ENCODE peak calls at places on chromosome 20, in eight cellular contexts. D is astrocyte of the spinal cord, A is IMR-90, L is lower lobe of right lung, V is cardiac fibroblast, I is tibial artery, C is bronchial epithelial cell, N is psoas muscle. Q is an unnamed sample.

GRCh38 chr20:7275628-7276237 is 508.2 kb downstream of the BMP2 start:
- DNase-seq in D (no peak), A (no peak), L (no peak), V (no peak), I (no peak), C (no peak), N (no peak), Q (no peak)

GRCh38 chr20:373171-373890 is 7.2 kb upstream of the TRIB3 start:
- DNase-seq in D (peak), A (peak), L (peak), V (peak), I (no peak), C (peak), N (peak), Q (peak)

GRCh38 chr20:36717657-36718056 is 28.2 kb downstream of the NDRG3 start:
- DNase-seq in D (no peak), A (no peak), L (no peak), V (peak), I (no peak), C (peak), N (no peak), Q (peak)

GRCh38 chr20:48681201-48681881 is 146.5 kb downstream of the PREX1 start:
- DNase-seq in D (peak), A (no peak), L (peak), V (no peak), I (no peak), C (no peak), N (no peak), Q (no peak)

GRCh38 chr20:325889-326644 is 715 bp downstream of the SOX12 start:
- DNase-seq in D (peak), A (peak), L (peak), V (peak), I (peak), C (no peak), N (peak), Q (peak)

GRCh38 chr20:58703765-58704331 is 11.2 kb downstream of the NPEPL1 start:
- DNase-seq in D (no peak), A (no peak), L (no peak), V (no peak), I (no peak), C (no peak), N (no peak), Q (no peak)

GRCh38 chr20:42587427-42587826 is 602.3 kb downstream of the PTPRT start:
- DNase-seq in D (no peak), A (no peak), L (no peak), V (no peak), I (no peak), C (no peak), N (no peak), Q (no peak)

GRCh38 chr20:62580052-62580451 is 62.3 kb upstream of the SLCO4A1 start:
- DNase-seq in D (no peak), A (no peak), L (no peak), V (no peak), I (no peak), C (no peak), N (no peak), Q (no peak)

GRCh38 chr20:43915209-43916072 is 789 bp downstream of the TOX2 start:
- DNase-seq in D (peak), A (peak), L (no peak), V (peak), I (peak), C (no peak), N (no peak), Q (peak)

GRCh38 chr20:49557449-49557848 is 10.5 kb downstream of the PTGIS start:
- DNase-seq in D (no peak), A (peak), L (no peak), V (no peak), I (no peak), C (no peak), N (no peak), Q (no peak)

GRCh38 chr20:6162239-6162638 is 39.4 kb upstream of the FERMT1 start:
- DNase-seq in D (peak), A (no peak), L (no peak), V (no peak), I (peak), C (no peak), N (peak), Q (no peak)

GRCh38 chr20:24439737-24440136 is 29.7 kb upstream of the SYNDIG1 start:
- DNase-seq in D (no peak), A (no peak), L (no peak), V (no peak), I (no peak), C (no peak), N (no peak), Q (no peak)

GRCh38 chr20:63778857-63779256 is 39.3 kb downstream of the SLC2A4RG start:
- DNase-seq in D (no peak), A (no peak), L (no peak), V (no peak), I (no peak), C (no peak), N (no peak), Q (no peak)

GRCh38 chr20:63781181-63781580 is 41.6 kb downstream of the SLC2A4RG start:
- DNase-seq in D (no peak), A (no peak), L (no peak), V (no peak), I (no peak), C (no peak), N (no peak), Q (no peak)

GRCh38 chr20:63782521-63782971 is 43.0 kb downstream of the SLC2A4RG start:
- DNase-seq in D (no peak), A (no peak), L (no peak), V (no peak), I (no peak), C (no peak), N (no peak), Q (no peak)

GRCh38 chr20:63783970-63784369 is 44.4 kb downstream of the SLC2A4RG start:
- DNase-seq in D (no peak), A (no peak), L (no peak), V (no peak), I (no peak), C (no peak), N (no peak), Q (no peak)

GRCh38 chr20:63782051-63782471 is 42.5 kb downstream of the SLC2A4RG start:
- DNase-seq in D (no peak), A (no peak), L (no peak), V (no peak), I (no peak), C (no peak), N (no peak), Q (no peak)
- TF ChIP-seq CTCF in D (no peak), A (no peak), L (no peak), V (no peak), I (no peak), C (no peak), N (no peak), Q (no peak)

DNA sequence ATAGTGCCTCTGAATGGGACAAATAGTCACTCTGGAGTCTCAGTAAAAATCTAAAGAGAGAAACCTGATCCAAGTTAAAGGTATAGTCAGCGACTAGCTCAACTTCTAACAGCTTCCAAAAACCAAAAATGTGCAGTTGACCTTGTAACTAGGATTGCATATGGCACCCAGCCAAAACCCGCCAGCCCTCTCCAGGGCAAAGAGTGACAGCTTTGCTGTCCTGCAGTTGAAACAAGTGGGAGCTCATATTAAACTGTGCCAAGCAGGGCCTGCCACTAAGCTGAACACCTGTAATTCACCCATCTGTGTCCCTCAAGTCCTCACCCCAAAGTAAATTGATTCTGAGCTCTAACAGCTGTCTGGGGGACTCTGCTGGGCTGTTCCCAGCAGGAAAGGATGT is 695.3 kb downstream of the MAFB start:
- DNase-seq in D (no peak), A (no peak), L (no peak), V (no peak), I (no peak), C (no peak), N (no peak), Q (no peak)
- H3K4me3 ChIP-seq in D (no peak), A (no peak), L (no peak), V (no peak), I (no peak), C (no peak), N (no peak), Q (no peak)

DNA sequence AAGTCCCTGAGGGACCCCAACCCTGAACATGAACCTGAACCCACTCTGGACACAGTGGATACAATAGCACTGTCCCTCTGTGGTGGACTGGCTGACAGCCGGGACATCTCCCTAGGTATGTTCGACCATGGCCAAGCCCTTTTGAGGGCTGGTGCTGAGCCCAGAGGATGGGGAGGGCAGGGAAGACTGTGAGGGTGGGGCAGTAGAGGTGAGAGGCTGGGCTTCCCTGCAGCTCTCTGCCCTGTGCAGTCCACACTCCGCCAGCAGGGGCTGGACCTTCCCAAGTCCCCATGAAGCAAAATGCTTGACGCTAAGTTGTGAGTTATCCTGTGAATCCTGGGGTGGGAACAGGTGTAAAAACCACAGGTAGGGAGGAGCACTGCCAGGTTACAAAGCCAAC is 11.5 kb downstream of the LPIN3 start:
- DNase-seq in D (no peak), A (no peak), L (no peak), V (no peak), I (no peak), C (no peak), N (no peak), Q (no peak)
- TF ChIP-seq CTCF in D (no peak), A (no peak), L (no peak), V (peak), I (no peak), C (peak), N (no peak), Q (no peak)

GRCh38 chr20:34333786-34334185 is 29.3 kb upstream of the ITCH start:
- DNase-seq in D (no peak), A (no peak), L (no peak), V (no peak), I (no peak), C (no peak), N (no peak), Q (no peak)

GRCh38 chr20:34334654-34335407 is 28.2 kb upstream of the ITCH start:
- DNase-seq in D (no peak), A (no peak), L (no peak), V (no peak), I (no peak), C (peak), N (no peak), Q (peak)

GRCh38 chr20:34343458-34344255 is 19.4 kb upstream of the ITCH start:
- DNase-seq in D (no peak), A (no peak), L (no peak), V (no peak), I (no peak), C (no peak), N (no peak), Q (no peak)

GRCh38 chr20:34337544-34337943 is 25.5 kb upstream of the ITCH start:
- DNase-seq in D (no peak), A (no peak), L (no peak), V (no peak), I (no peak), C (no peak), N (no peak), Q (no peak)

GRCh38 chr20:34337982-34338756 is 24.9 kb upstream of the ITCH start:
- DNase-seq in D (no peak), A (no peak), L (no peak), V (no peak), I (no peak), C (no peak), N (no peak), Q (no peak)
- H3K4me3 ChIP-seq in D (no peak), A (no peak), L (no peak), V (no peak), I (no peak), C (no peak), N (no peak), Q (no peak)

GRCh38 chr20:16575390-16576140 is 2.3 kb upstream of the KIF16B start:
- DNase-seq in D (no peak), A (no peak), L (peak), V (no peak), I (no peak), C (no peak), N (no peak), Q (no peak)

GRCh38 chr20:16573011-16573965 is at the start of gene KIF16B:
- DNase-seq in D (peak), A (peak), L (peak), V (peak), I (peak), C (peak), N (peak), Q (peak)

GRCh38 chr20:16574656-16575355 is 1.6 kb upstream of the KIF16B start:
- DNase-seq in D (peak), A (peak), L (peak), V (peak), I (peak), C (peak), N (peak), Q (peak)

GRCh38 chr20:16569218-16570153 is 3.8 kb downstream of the KIF16B start:
- DNase-seq in D (no peak), A (no peak), L (no peak), V (no peak), I (no peak), C (no peak), N (no peak), Q (no peak)

GRCh38 chr20:16571333-16571732 is 1.9 kb downstream of the KIF16B start:
- DNase-seq in D (no peak), A (no peak), L (no peak), V (no peak), I (no peak), C (peak), N (no peak), Q (peak)
- TF ChIP-seq CTCF in D (no peak), A (no peak), L (no peak), V (no peak), I (no peak), C (no peak), N (no peak), Q (no peak)